ENCODE peak calls at places on chromosomes 1 and 21, in five cellular contexts. X is body of pancreas, U is stomach, T is sigmoid colon, A is endothelial cell of umbilical vein. F is an unnamed sample.

GRCh38 chr1:48677306-48678287 is 99.1 kb downstream of the BEND5 start:
- DNase-seq in X (peak), U (peak), T (peak), A (peak), F (peak)

GRCh38 chr1:237911911-237912310 is 21.2 kb upstream of the ZP4 start:
- DNase-seq in X (no peak), U (no peak), T (no peak), A (no peak), F (no peak)

GRCh38 chr1:6269997-6270401 is 9.1 kb upstream of the GPR153 start:
- DNase-seq in X (no peak), U (no peak), T (no peak), A (no peak), F (no peak)

GRCh38 chr1:91569411-91570104 is 68.9 kb downstream of the CDC7 start:
- DNase-seq in X (peak), U (peak), T (peak), A (peak), F (peak)

GRCh38 chr1:218380125-218380977 is 35.2 kb downstream of the TGFB2 start:
- DNase-seq in X (peak), U (peak), T (no peak), A (peak), F (no peak)

GRCh38 chr1:70333245-70333644 is 21.3 kb downstream of the ANKRD13C start:
- DNase-seq in X (no peak), U (no peak), T (no peak), A (no peak), F (no peak)

GRCh38 chr1:205225901-205226765 is 1.6 kb upstream of the TMCC2 start:
- DNase-seq in X (no peak), U (no peak), T (no peak), A (no peak), F (no peak)

GRCh38 chr1:234656981-234657651 is 47.1 kb upstream of the IRF2BP2 start:
- DNase-seq in X (peak), U (no peak), T (no peak), A (peak), F (no peak)

GRCh38 chr21:26794597-26795397 is 50.4 kb downstream of the ADAMTS1 start:
- DNase-seq in X (no peak), U (no peak), T (no peak), A (no peak), F (no peak)

GRCh38 chr1:178126790-178127189 is 32.9 kb downstream of the RASAL2 start:
- DNase-seq in X (peak), U (no peak), T (no peak), A (peak), F (no peak)

GRCh38 chr1:193313354-193314140 is 127.1 kb upstream of the B3GALT2 start:
- DNase-seq in X (no peak), U (no peak), T (no peak), A (peak), F (no peak)

GRCh38 chr1:145988773-145989172 is 7.6 kb downstream of the TXNIP start:
- DNase-seq in X (no peak), U (peak), T (peak), A (no peak), F (no peak)

GRCh38 chr1:212414328-212415106 is at the start of gene PACC1:
- DNase-seq in X (peak), U (peak), T (peak), A (peak), F (peak)
- TF ChIP-seq POLR2A in X (peak), U (no peak), T (no peak), A (peak), F (no peak)

GRCh38 chr1:118081387-118081786 is 103.6 kb downstream of the SPAG17 start:
- DNase-seq in X (no peak), U (no peak), T (no peak), A (no peak), F (no peak)
- H3K4me3 ChIP-seq in X (no peak), U (no peak), T (no peak), A (no peak), F (no peak)

GRCh38 chr21:43937898-43938309 is 72.9 kb downstream of the AGPAT3 start:
- DNase-seq in X (no peak), U (no peak), T (no peak), A (no peak), F (no peak)
- TF ChIP-seq POLR2A in X (no peak), U (no peak), T (no peak), A (no peak), F (no peak)

DNA sequence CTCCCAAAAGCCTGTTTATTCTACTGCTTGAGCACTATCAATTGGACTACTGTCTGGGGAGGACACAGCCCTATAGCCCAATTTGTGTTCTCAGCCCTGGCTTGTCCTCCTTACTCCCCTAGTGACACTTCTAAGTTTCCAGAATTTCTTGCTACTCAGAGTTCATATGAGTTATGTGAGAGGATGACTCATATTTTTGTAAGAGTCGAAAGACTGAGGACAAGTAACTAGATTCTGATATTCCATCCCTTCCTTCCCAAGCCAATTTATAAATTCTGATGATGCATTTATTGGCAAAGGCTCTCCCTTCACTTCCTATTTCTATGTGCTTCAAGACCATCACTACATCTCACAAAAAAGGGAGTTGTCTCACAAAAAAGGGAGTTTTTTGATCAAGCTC is 422.2 kb upstream of the DEPDC1 start:
- DNase-seq in X (no peak), U (no peak), T (no peak), A (no peak), F (no peak)
- H3K4me3 ChIP-seq in X (no peak), U (no peak), T (no peak), A (no peak), F (no peak)